ENCODE peak calls at places on chromosomes 5 and 9, in eight cellular contexts. A, X, L, T, P, J, Q and N are unnamed samples.

GRCh38 chr5:156237361-156237760 is 89.6 kb upstream of the SGCD start:
- DNase-seq in Q (no peak), L (no peak), P (no peak), T (no peak), A (no peak), J (no peak), X (no peak), N (no peak)

GRCh38 chr9:114900937-114901802 is 29.2 kb downstream of the TNFSF8 start:
- DNase-seq in Q (no peak), J (no peak), L (no peak), X (no peak), A (peak; percentile 65), P (no peak), T (no peak), N (no peak)

GRCh38 chr9:27471789-27472585 is 52.1 kb upstream of the IFNK start:
- DNase-seq in J (no peak), T (no peak), X (no peak), L (no peak), Q (no peak), P (no peak), A (no peak), N (no peak)

GRCh38 chr5:104800440-104801048 is 1238.0 kb upstream of the NUDT12 start:
- DNase-seq in A (peak; percentile 3), Q (peak; percentile 2), L (no peak), J (peak; percentile 3), X (peak; percentile 4), T (no peak), P (peak; percentile 26), N (no peak)

GRCh38 chr5:168464641-168465040 is 21.6 kb upstream of the RARS1 start:
- DNase-seq in P (no peak), X (no peak), L (no peak), T (no peak), Q (no peak), J (no peak), A (no peak), N (no peak)

GRCh38 chr9:127197186-127197860 is 67.3 kb upstream of the GARNL3 start:
- DNase-seq in T (no peak), X (no peak), L (no peak), A (no peak), J (no peak), P (peak; percentile 40), Q (no peak), N (no peak)

GRCh38 chr9:82706781-82707180 is 356.2 kb downstream of the RASEF start:
- DNase-seq in L (no peak), T (no peak), P (no peak), Q (no peak), A (no peak), X (no peak), J (no peak), N (no peak)

GRCh38 chr5:14231888-14232287 is 88.7 kb downstream of the TRIO start:
- DNase-seq in X (no peak), J (no peak), Q (no peak), T (no peak), P (no peak), A (no peak), L (no peak), N (no peak)

GRCh38 chr9:84140535-84141101 is 160.0 kb downstream of the RMI1 start:
- DNase-seq in Q (no peak), X (no peak), A (no peak), L (no peak), T (no peak), P (no peak), J (no peak), N (no peak)

GRCh38 chr5:21792736-21793135 is 1060.4 kb downstream of the CDH12 start:
- DNase-seq in Q (no peak), J (no peak), X (no peak), L (no peak), A (no peak), T (no peak), P (no peak), N (no peak)

GRCh38 chr5:149416977-149417713 is 38.1 kb upstream of the IL17B start:
- DNase-seq in T (peak; percentile 60), L (no peak), A (no peak), Q (no peak), P (no peak), X (no peak), J (no peak), N (no peak)

GRCh38 chr5:8491254-8491653 is 622.3 kb downstream of the MTRR start:
- DNase-seq in P (no peak), Q (no peak), A (no peak), X (no peak), J (no peak), T (no peak), L (no peak), N (no peak)

GRCh38 chr5:74409737-74410136 is 230.8 kb downstream of the ENC1 start:
- DNase-seq in J (no peak), L (no peak), A (no peak), P (no peak), T (no peak), Q (no peak), X (no peak), N (no peak)

GRCh38 chr5:84036842-84037241 is 316.2 kb upstream of the HAPLN1 start:
- DNase-seq in J (no peak), T (no peak), X (no peak), L (no peak), P (no peak), A (no peak), Q (peak; percentile 7), N (no peak)

GRCh38 chr9:93193373-93193725 is 9.4 kb downstream of the WNK2 start:
- DNase-seq in J (no peak), X (no peak), T (no peak), A (no peak), Q (no peak), P (no peak), L (no peak), N (no peak)

GRCh38 chr5:154583545-154584168 is 105.6 kb upstream of the HAND1 start:
- DNase-seq in L (no peak), T (no peak), P (no peak), Q (no peak), J (peak; percentile 22), X (no peak), A (no peak), N (no peak)

GRCh38 chr9:79660615-79661014 is 88.8 kb downstream of the TLE4 start:
- DNase-seq in J (no peak), A (no peak), L (no peak), T (no peak), Q (no peak), X (no peak), P (no peak), N (no peak)

GRCh38 chr9:2302606-2303005 is 287.5 kb downstream of the SMARCA2 start:
- DNase-seq in A (no peak), P (no peak), X (no peak), Q (no peak), T (no peak), L (no peak), J (no peak), N (no peak)

GRCh38 chr9:129338701-129339445 is 160.8 kb upstream of the IER5L start:
- DNase-seq in Q (no peak), A (no peak), J (no peak), L (no peak), P (no peak), X (no peak), T (no peak), N (no peak)

GRCh38 chr9:4277531-4277991 is 22.3 kb downstream of the GLIS3 start:
- DNase-seq in P (no peak), A (peak; percentile 80), L (no peak), T (no peak), Q (no peak), J (no peak), X (no peak), N (no peak)

GRCh38 chr5:110853267-110853666 is 114.5 kb downstream of the SLC25A46 start:
- DNase-seq in X (no peak), A (no peak), L (no peak), Q (no peak), P (no peak), J (no peak), T (no peak), N (no peak)

GRCh38 chr5:66796306-66797292 is 200.4 kb downstream of the MAST4 start:
- DNase-seq in L (no peak), A (no peak), T (peak; percentile 16), P (no peak), X (no peak), Q (no peak), J (no peak), N (no peak)

GRCh38 chr5:146357125-146357524 is 18.5 kb downstream of the POU4F3 start:
- DNase-seq in A (no peak), X (no peak), J (no peak), T (no peak), Q (no peak), P (no peak), L (no peak), N (no peak)
- TF ChIP-seq POLR2AphosphoS5 in A (no peak), X (no peak), J (no peak), T (no peak), Q (no peak), P (no peak), L (no peak), N (no peak)

DNA sequence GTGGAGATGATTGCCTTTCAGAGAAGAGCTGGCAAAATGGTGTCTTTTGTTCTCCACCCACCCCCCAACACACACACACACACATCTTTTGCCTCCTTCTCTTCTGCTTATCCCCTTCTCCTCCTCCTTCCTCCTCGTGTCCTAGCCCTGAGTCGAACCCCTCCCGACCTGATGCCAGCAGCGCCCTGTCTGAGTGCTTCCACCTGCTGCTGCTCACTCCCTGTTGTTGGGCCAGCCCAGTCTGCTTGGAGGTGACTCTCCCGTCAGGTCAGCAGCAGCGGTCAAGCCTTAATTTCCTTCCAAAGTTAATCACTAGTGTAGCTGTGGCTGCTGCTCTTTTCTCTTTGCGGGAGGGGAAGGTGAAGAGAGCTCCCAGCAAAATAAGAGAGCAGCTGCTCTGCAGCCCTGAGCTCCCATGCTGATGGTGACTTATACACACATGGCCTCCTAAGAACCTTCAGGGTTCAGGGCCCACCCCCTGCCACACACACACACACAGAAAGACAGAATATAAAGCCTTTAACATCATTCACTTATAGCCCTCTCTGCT is 43.8 kb downstream of the GAS1 start:
- DNase-seq in J (no peak), X (no peak), T (no peak), Q (no peak), P (no peak), L (no peak), A (no peak), N (no peak)
- H3K9ac ChIP-seq in J (no peak overlapping the region), X (no peak overlapping the region), T (no peak overlapping the region), Q (no peak overlapping the region), P (no peak overlapping the region), L (no peak overlapping the region), A (no peak overlapping the region), N (no peak overlapping the region)

GRCh38 chr9:20624201-20625002 is 2.1 kb upstream of the MLLT3 start:
- DNase-seq in L (peak; percentile 80), P (peak; percentile 64), X (no peak), T (peak; percentile 45), J (peak; percentile 64), Q (no peak), A (peak; percentile 87), N (peak; percentile 84)
- H3K4me3 ChIP-seq in L (peak overlapping the region; percentile 87), P (peak overlapping the region; percentile 88), X (no peak overlapping the region), T (peak overlapping the region; percentile 81), J (peak overlapping the region; percentile 52), Q (peak overlapping the region; percentile 23), A (peak overlapping the region; percentile 81), N (peak overlapping the region; percentile 58)

DNA sequence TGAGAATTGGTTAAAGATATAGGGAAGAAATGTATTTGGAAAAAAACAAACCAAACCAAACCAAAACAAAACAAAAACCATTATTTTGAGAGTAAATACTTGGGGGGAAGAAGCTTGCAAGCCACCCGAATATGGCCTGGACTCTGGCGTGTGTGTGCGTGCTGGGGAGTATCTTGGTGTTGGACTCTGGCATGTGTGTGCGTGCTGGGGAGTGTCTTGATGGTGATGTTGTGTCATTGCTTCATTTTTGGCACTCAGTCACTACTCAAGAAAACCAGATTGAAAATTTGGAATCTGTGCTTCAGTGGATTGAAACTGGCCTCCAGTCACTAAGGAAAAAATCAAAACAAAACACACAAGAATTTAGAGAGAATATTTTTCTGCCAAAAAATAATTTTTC is 76.1 kb downstream of the ARRDC3 start:
- DNase-seq in L (no peak), Q (no peak), T (no peak), J (no peak), A (no peak), P (no peak), X (no peak), N (no peak)
- TF ChIP-seq POLR2AphosphoS5 in L (no peak), Q (no peak), T (no peak), J (no peak), A (no peak), P (no peak), X (no peak), N (no peak)